ENCODE peak calls at places on chromosomes 4 and X, in eight cellular contexts. X, J, Z, U, G, T, L and K are unnamed samples.

GRCh38 chr4:15262396-15262795 is 165.4 kb upstream of the C1QTNF7 start:
- DNase-seq in X (no peak), J (no peak), Z (no peak), U (no peak), G (no peak), T (no peak), L (no peak), K (no peak)

GRCh38 chr4:13289391-13289790 is 194.7 kb downstream of the RAB28 start:
- DNase-seq in X (no peak), J (no peak), Z (no peak), U (no peak), G (no peak), T (no peak), L (no peak), K (no peak)

GRCh38 chr4:180828455-180829018 is 1414.7 kb upstream of the TENM3 start:
- DNase-seq in X (no peak), J (no peak), Z (peak; percentile 38), U (no peak), G (no peak), T (no peak), L (peak; percentile 63), K (no peak)

GRCh38 chr4:111330786-111331185 is 707.9 kb upstream of the PITX2 start:
- DNase-seq in X (no peak), J (no peak), Z (no peak), U (no peak), G (no peak), T (no peak), L (no peak), K (no peak)

GRCh38 chr4:22988526-22988925 is 295.8 kb downstream of the GBA3 start:
- DNase-seq in X (no peak), J (no peak), Z (no peak), U (no peak), G (no peak), T (no peak), L (no peak), K (no peak)

GRCh38 chr4:165204462-165204830 is 2.9 kb upstream of the KLHL2 start:
- DNase-seq in X (no peak), J (no peak), Z (no peak), U (no peak), G (no peak), T (no peak), L (no peak), K (peak; percentile 21)

GRCh38 chr4:69308634-69309033 is 28.4 kb downstream of the UGT2B28 start:
- DNase-seq in X (no peak), J (no peak), Z (no peak), U (no peak), G (no peak), T (no peak), L (no peak), K (no peak)

GRCh38 chrX:134990475-134991473 is at the start of gene SMIM10:
- DNase-seq in X (peak; percentile 32), J (peak; percentile 10), Z (peak; percentile 41), U (peak; percentile 85), G (peak; percentile 80), T (peak; percentile 91), L (peak; percentile 36), K (peak; percentile 34)

GRCh38 chr4:76821661-76822060 is 76.3 kb downstream of the SOWAHB start:
- DNase-seq in X (no peak), J (no peak), Z (no peak), U (no peak), G (no peak), T (no peak), L (peak; percentile 72), K (no peak)

GRCh38 chr4:87451537-87451936 is 29.2 kb downstream of the NUDT9 start:
- DNase-seq in X (no peak), J (no peak), Z (no peak), U (no peak), G (no peak), T (no peak), L (no peak), K (no peak)
- TF ChIP-seq CTCF in X (no peak), J (peak; percentile 18), Z (no peak), U (no peak), G (no peak), T (no peak), L (no peak), K (no peak)

GRCh38 chrX:108299704-108300103 is 138.5 kb downstream of the COL4A6 start:
- DNase-seq in X (no peak), J (no peak), Z (no peak), U (no peak), G (no peak), T (no peak), L (no peak), K (no peak)

GRCh38 chrX:108298165-108298602 is 140.0 kb downstream of the COL4A6 start:
- DNase-seq in X (no peak), J (no peak), Z (no peak), U (no peak), G (no peak), T (peak; percentile 35), L (no peak), K (no peak)

GRCh38 chrX:108292053-108292452 is 146.2 kb downstream of the COL4A6 start:
- DNase-seq in X (no peak), J (no peak), Z (no peak), U (no peak), G (no peak), T (no peak), L (no peak), K (no peak)

GRCh38 chrX:108299101-108299591 is 139.1 kb downstream of the COL4A6 start:
- DNase-seq in X (no peak), J (no peak), Z (no peak), U (no peak), G (no peak), T (no peak), L (no peak), K (peak; percentile 2)

DNA sequence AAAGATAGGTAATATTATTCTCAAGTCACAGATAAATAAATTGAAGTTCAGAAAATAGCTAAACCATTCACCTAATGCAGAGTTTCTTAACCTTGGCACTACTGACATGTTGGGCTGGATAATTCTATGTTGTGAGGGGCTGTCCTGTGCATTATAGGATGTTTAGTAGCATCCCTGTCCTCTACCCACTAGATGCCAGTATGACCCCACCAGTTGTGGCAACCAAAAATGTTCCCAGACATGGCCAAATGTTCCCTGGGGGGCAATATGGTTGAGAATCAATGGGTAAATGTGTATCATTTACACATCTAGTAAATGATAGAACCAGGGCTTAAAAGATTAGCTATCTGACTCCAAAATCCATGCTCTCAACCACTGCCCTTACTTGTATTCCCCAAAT is 140.9 kb downstream of the COL4A6 start:
- DNase-seq in X (no peak), J (no peak), Z (no peak), U (no peak), G (no peak), T (no peak), L (no peak), K (no peak)
- TF ChIP-seq CTCF in X (no peak), J (no peak), Z (no peak), U (no peak), G (no peak), T (no peak), L (peak; percentile 10), K (no peak)

GRCh38 chr4:26873391-26874026 is 12.9 kb downstream of the STIM2 start:
- DNase-seq in X (no peak), J (no peak), Z (peak; percentile 7), U (no peak), G (no peak), T (no peak), L (no peak), K (peak; percentile 26)

GRCh38 chr4:26877417-26877816 is 16.8 kb downstream of the STIM2 start:
- DNase-seq in X (no peak), J (no peak), Z (no peak), U (no peak), G (no peak), T (no peak), L (no peak), K (no peak)

GRCh38 chr4:26871611-26872010 is 11.0 kb downstream of the STIM2 start:
- DNase-seq in X (no peak), J (no peak), Z (no peak), U (no peak), G (no peak), T (no peak), L (no peak), K (no peak)

GRCh38 chr4:26870576-26871260 is 10.1 kb downstream of the STIM2 start:
- DNase-seq in X (no peak), J (no peak), Z (no peak), U (no peak), G (no peak), T (no peak), L (no peak), K (no peak)

GRCh38 chr4:26874110-26874509 is 13.5 kb downstream of the STIM2 start:
- DNase-seq in X (no peak), J (no peak), Z (no peak), U (no peak), G (no peak), T (no peak), L (no peak), K (no peak)
- TF ChIP-seq CTCF in X (no peak), J (no peak), Z (no peak), U (no peak), G (no peak), T (no peak), L (no peak), K (no peak)

GRCh38 chr4:6076391-6076790 is 58.2 kb upstream of the C4orf50 start:
- DNase-seq in X (no peak), J (no peak), Z (no peak), U (no peak), G (no peak), T (no peak), L (no peak), K (no peak)
- TF ChIP-seq CTCF in X (no peak), J (peak; percentile 54), Z (no peak), U (no peak), G (no peak), T (no peak), L (no peak), K (peak; percentile 28)

DNA sequence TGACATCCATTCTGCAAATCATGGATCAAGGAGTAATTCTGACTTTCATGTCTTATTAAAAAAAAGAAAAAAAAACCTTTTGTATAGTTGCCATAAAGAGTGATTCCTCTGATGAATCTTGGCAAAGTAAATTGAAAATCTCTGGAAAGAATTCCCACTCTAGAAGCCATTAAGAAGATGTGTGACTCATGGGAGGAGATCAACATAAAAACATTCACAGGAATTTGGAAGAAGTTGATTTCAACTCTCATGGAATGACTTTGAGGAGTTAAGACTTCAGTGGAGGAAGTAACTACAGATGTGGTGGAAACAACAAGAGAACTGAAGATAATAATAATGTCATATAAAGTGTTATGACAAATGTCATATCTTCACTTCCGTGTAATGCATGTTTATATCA is 204.1 kb downstream of the PABPC4L start:
- DNase-seq in X (no peak), J (no peak), Z (no peak), U (no peak), G (no peak), T (no peak), L (no peak), K (no peak)
- TF ChIP-seq CTCF in X (no peak), J (no peak), Z (no peak), U (no peak), G (no peak), T (no peak), L (no peak), K (no peak)

GRCh38 chr4:11720292-11720691 is 291.6 kb upstream of the HS3ST1 start:
- DNase-seq in X (no peak), J (no peak), Z (peak; percentile 20), U (no peak), G (no peak), T (no peak), L (no peak), K (peak; percentile 20)
- TF ChIP-seq CTCF in X (peak; percentile 40), J (peak; percentile 76), Z (peak; percentile 78), U (peak; percentile 44), G (peak; percentile 69), T (peak; percentile 54), L (peak; percentile 52), K (peak; percentile 55)

GRCh38 chrX:70030242-70030823 is 19.4 kb downstream of the AWAT2 start:
- DNase-seq in X (peak; percentile 32), J (peak; percentile 32), Z (peak; percentile 59), U (no peak), G (no peak), T (no peak), L (peak; percentile 7), K (peak; percentile 50)
- TF ChIP-seq CTCF in X (peak; percentile 35), J (peak; percentile 67), Z (peak; percentile 59), U (peak; percentile 46), G (peak; percentile 60), T (peak; percentile 67), L (peak; percentile 62), K (peak; percentile 67)